ENCODE peak calls at places on chromosome 16, in seven cellular contexts. One of them, this sample, is unnamed.

GRCh38 chr16:67490330-67491096 is 7.2 kb upstream of the AGRP start:
- DNase-seq in activated CD4-positive, CD25-positive, alpha-beta regulatory T cell: no peak
- DNase-seq in A673: no peak
- DNase-seq in heart right ventricle: no peak
- DNase-seq in NT2/D1: no peak
- DNase-seq in GM23338: no peak
- DNase-seq in sigmoid colon: no peak
- DNase-seq in this sample: no peak

GRCh38 chr16:57479422-57480126 is 6.7 kb downstream of the DOK4 start:
- DNase-seq in activated CD4-positive, CD25-positive, alpha-beta regulatory T cell: no peak
- DNase-seq in A673: peak; percentile 73
- DNase-seq in heart right ventricle: peak; percentile 73
- DNase-seq in NT2/D1: peak; percentile 52
- DNase-seq in GM23338: peak; percentile 86
- DNase-seq in sigmoid colon: no peak
- DNase-seq in this sample: peak; percentile 74

GRCh38 chr16:27721548-27722265 is 171.8 kb downstream of the KATNIP start:
- DNase-seq in activated CD4-positive, CD25-positive, alpha-beta regulatory T cell: no peak
- DNase-seq in A673: no peak
- DNase-seq in heart right ventricle: peak; percentile 69
- DNase-seq in NT2/D1: no peak
- DNase-seq in GM23338: no peak
- DNase-seq in sigmoid colon: peak; percentile 89
- DNase-seq in this sample: no peak

GRCh38 chr16:2586241-2586640 is 48.4 kb downstream of the PDPK1 start:
- DNase-seq in activated CD4-positive, CD25-positive, alpha-beta regulatory T cell: no peak
- DNase-seq in A673: no peak
- DNase-seq in heart right ventricle: no peak
- DNase-seq in NT2/D1: no peak
- DNase-seq in GM23338: peak; percentile 68
- DNase-seq in sigmoid colon: no peak
- DNase-seq in this sample: peak; percentile 52

GRCh38 chr16:86306046-86306644 is 204.2 kb upstream of the FOXF1 start:
- DNase-seq in activated CD4-positive, CD25-positive, alpha-beta regulatory T cell: no peak
- DNase-seq in A673: no peak
- DNase-seq in heart right ventricle: no peak
- DNase-seq in NT2/D1: no peak
- DNase-seq in GM23338: no peak
- DNase-seq in sigmoid colon: peak; percentile 40
- DNase-seq in this sample: no peak

GRCh38 chr16:50602531-50603205 is 54.5 kb downstream of the NKD1 start:
- DNase-seq in activated CD4-positive, CD25-positive, alpha-beta regulatory T cell: no peak
- DNase-seq in A673: no peak
- DNase-seq in heart right ventricle: no peak
- DNase-seq in NT2/D1: no peak
- DNase-seq in GM23338: no peak
- DNase-seq in sigmoid colon: peak; percentile 79
- DNase-seq in this sample: no peak

GRCh38 chr16:19132898-19133297 is 19.1 kb downstream of the ITPRIPL2 start:
- DNase-seq in activated CD4-positive, CD25-positive, alpha-beta regulatory T cell: no peak
- DNase-seq in A673: no peak
- DNase-seq in heart right ventricle: no peak
- DNase-seq in NT2/D1: no peak
- DNase-seq in GM23338: no peak
- DNase-seq in sigmoid colon: no peak
- DNase-seq in this sample: no peak

GRCh38 chr16:77723108-77723514 is 797 bp downstream of the NUDT7 start:
- DNase-seq in activated CD4-positive, CD25-positive, alpha-beta regulatory T cell: no peak
- DNase-seq in A673: no peak
- DNase-seq in heart right ventricle: peak; percentile 22
- DNase-seq in NT2/D1: no peak
- DNase-seq in GM23338: no peak
- DNase-seq in sigmoid colon: peak; percentile 65
- DNase-seq in this sample: no peak

GRCh38 chr16:15518412-15519351 is 84.3 kb downstream of the BMERB1 start:
- DNase-seq in activated CD4-positive, CD25-positive, alpha-beta regulatory T cell: no peak
- DNase-seq in A673: peak; percentile 28
- DNase-seq in heart right ventricle: peak; percentile 27
- DNase-seq in NT2/D1: no peak
- DNase-seq in GM23338: no peak
- DNase-seq in sigmoid colon: peak; percentile 72
- DNase-seq in this sample: no peak

GRCh38 chr16:12994402-12994801 is 93.0 kb downstream of the SHISA9 start:
- DNase-seq in activated CD4-positive, CD25-positive, alpha-beta regulatory T cell: no peak
- DNase-seq in A673: no peak
- DNase-seq in heart right ventricle: no peak
- DNase-seq in NT2/D1: no peak
- DNase-seq in GM23338: no peak
- DNase-seq in sigmoid colon: no peak
- DNase-seq in this sample: no peak

GRCh38 chr16:27322858-27323780 is 9.3 kb downstream of the IL4R start:
- DNase-seq in activated CD4-positive, CD25-positive, alpha-beta regulatory T cell: no peak
- DNase-seq in A673: no peak
- DNase-seq in heart right ventricle: no peak
- DNase-seq in NT2/D1: no peak
- DNase-seq in GM23338: no peak
- DNase-seq in sigmoid colon: peak; percentile 46
- DNase-seq in this sample: peak; percentile 47

GRCh38 chr16:77220427-77220826 is 21.2 kb downstream of the SYCE1L start:
- DNase-seq in activated CD4-positive, CD25-positive, alpha-beta regulatory T cell: no peak
- DNase-seq in A673: no peak
- DNase-seq in heart right ventricle: no peak
- DNase-seq in NT2/D1: no peak
- DNase-seq in GM23338: no peak
- DNase-seq in sigmoid colon: no peak
- DNase-seq in this sample: no peak

GRCh38 chr16:67541391-67542263 is 13.0 kb downstream of the RIPOR1 start:
- DNase-seq in activated CD4-positive, CD25-positive, alpha-beta regulatory T cell: no peak
- DNase-seq in A673: no peak
- DNase-seq in heart right ventricle: peak; percentile 45
- DNase-seq in NT2/D1: no peak
- DNase-seq in GM23338: no peak
- DNase-seq in sigmoid colon: no peak
- DNase-seq in this sample: no peak

GRCh38 chr16:64791756-64792155 is 330.1 kb downstream of the CDH11 start:
- DNase-seq in activated CD4-positive, CD25-positive, alpha-beta regulatory T cell: no peak
- DNase-seq in A673: no peak
- DNase-seq in heart right ventricle: no peak
- DNase-seq in NT2/D1: no peak
- DNase-seq in GM23338: no peak
- DNase-seq in sigmoid colon: no peak
- DNase-seq in this sample: no peak

GRCh38 chr16:29891525-29892457 is 7.6 kb downstream of the SEZ6L2 start:
- DNase-seq in activated CD4-positive, CD25-positive, alpha-beta regulatory T cell: no peak
- DNase-seq in A673: no peak
- DNase-seq in heart right ventricle: no peak
- DNase-seq in NT2/D1: peak; percentile 55
- DNase-seq in GM23338: no peak
- DNase-seq in sigmoid colon: no peak
- DNase-seq in this sample: no peak

GRCh38 chr16:4991754-4992153 is 33.6 kb downstream of the SEC14L5 start:
- DNase-seq in activated CD4-positive, CD25-positive, alpha-beta regulatory T cell: no peak
- DNase-seq in A673: no peak
- DNase-seq in heart right ventricle: no peak
- DNase-seq in NT2/D1: no peak
- DNase-seq in GM23338: no peak
- DNase-seq in sigmoid colon: no peak
- DNase-seq in this sample: peak; percentile 54

GRCh38 chr16:85781685-85782370 is 17.5 kb downstream of the EMC8 start:
- DNase-seq in activated CD4-positive, CD25-positive, alpha-beta regulatory T cell: no peak
- DNase-seq in A673: no peak
- DNase-seq in heart right ventricle: peak; percentile 51
- DNase-seq in NT2/D1: no peak
- DNase-seq in GM23338: no peak
- DNase-seq in sigmoid colon: peak; percentile 87
- DNase-seq in this sample: no peak

GRCh38 chr16:7374614-7375174 is 42.0 kb downstream of the RBFOX1 start:
- DNase-seq in activated CD4-positive, CD25-positive, alpha-beta regulatory T cell: no peak
- DNase-seq in A673: no peak
- DNase-seq in heart right ventricle: no peak
- DNase-seq in NT2/D1: no peak
- DNase-seq in GM23338: no peak
- DNase-seq in sigmoid colon: no peak
- DNase-seq in this sample: no peak

GRCh38 chr16:56107944-56108583 is 83.2 kb upstream of the GNAO1 start:
- DNase-seq in activated CD4-positive, CD25-positive, alpha-beta regulatory T cell: no peak
- DNase-seq in A673: no peak
- DNase-seq in heart right ventricle: peak; percentile 9
- DNase-seq in NT2/D1: no peak
- DNase-seq in GM23338: no peak
- DNase-seq in sigmoid colon: no peak
- DNase-seq in this sample: no peak

GRCh38 chr16:740764-741505 is at the start of gene CIAO3:
- DNase-seq in activated CD4-positive, CD25-positive, alpha-beta regulatory T cell: peak; percentile 87
- DNase-seq in A673: peak; percentile 92
- DNase-seq in heart right ventricle: peak; percentile 87
- DNase-seq in NT2/D1: peak; percentile 90
- DNase-seq in GM23338: peak; percentile 96
- DNase-seq in sigmoid colon: peak; percentile 94
- DNase-seq in this sample: peak; percentile 97

GRCh38 chr16:7330709-7331108 is 1.9 kb upstream of the RBFOX1 start:
- DNase-seq in activated CD4-positive, CD25-positive, alpha-beta regulatory T cell: no peak
- DNase-seq in A673: no peak
- DNase-seq in heart right ventricle: peak; percentile 17
- DNase-seq in NT2/D1: no peak
- DNase-seq in GM23338: no peak
- DNase-seq in sigmoid colon: no peak
- DNase-seq in this sample: no peak

GRCh38 chr16:72073831-72074230 is 10.8 kb downstream of the HPR start:
- DNase-seq in activated CD4-positive, CD25-positive, alpha-beta regulatory T cell: no peak
- DNase-seq in A673: no peak
- DNase-seq in heart right ventricle: peak; percentile 70
- DNase-seq in NT2/D1: no peak
- DNase-seq in GM23338: no peak
- DNase-seq in sigmoid colon: no peak
- DNase-seq in this sample: no peak

GRCh38 chr16:15996432-15997109 is 47.2 kb downstream of the ABCC1 start:
- DNase-seq in activated CD4-positive, CD25-positive, alpha-beta regulatory T cell: no peak
- DNase-seq in A673: no peak
- DNase-seq in heart right ventricle: peak; percentile 31
- DNase-seq in NT2/D1: no peak
- DNase-seq in GM23338: no peak
- DNase-seq in sigmoid colon: peak; percentile 78
- DNase-seq in this sample: no peak

GRCh38 chr16:85262558-85263196 is 150.4 kb upstream of the CIBAR2 start:
- DNase-seq in activated CD4-positive, CD25-positive, alpha-beta regulatory T cell: no peak
- DNase-seq in A673: no peak
- DNase-seq in heart right ventricle: no peak
- DNase-seq in NT2/D1: no peak
- DNase-seq in GM23338: no peak
- DNase-seq in sigmoid colon: no peak
- DNase-seq in this sample: no peak